ENCODE peak calls at places on chromosomes 5 and 9, in five cellular contexts. I is activated T-cell treated with anti-CD3 and anti-CD28 coated beads, Interleukin-2, amount 50 U/mL, for 72 hours; Q is left ventricle myocardium inferior; A is myocyte; C is GM04503. B is an unnamed sample.
A peak's percentile ranks its signal among the peaks of the same experiment; 100 is the strongest.

GRCh38 chr5:170421822-170422221 is 32.7 kb upstream of the KCNMB1 start:
- DNase-seq in I (no peak), Q (no peak), A (no peak), C (no peak), B (no peak)

GRCh38 chr5:145834917-145835838 is at the start of gene PRELID2:
- DNase-seq in I (peak; percentile 72), Q (peak; percentile 91), A (peak; percentile 92), C (no peak), B (no peak)

GRCh38 chr9:85158512-85158911 is 489.0 kb downstream of the NTRK2 start:
- DNase-seq in I (no peak), Q (no peak), A (no peak), C (no peak), B (no peak)

GRCh38 chr9:97704851-97705250 is 7.7 kb upstream of the XPA start:
- DNase-seq in I (no peak), Q (no peak), A (no peak), C (no peak), B (no peak)

GRCh38 chr9:136673970-136674785 is 11.5 kb downstream of the EGFL7 start:
- DNase-seq in I (no peak), Q (no peak), A (no peak), C (no peak), B (no peak)

GRCh38 chr5:40409600-40409999 is 270.1 kb upstream of the PTGER4 start:
- DNase-seq in I (peak; percentile 47), Q (no peak), A (no peak), C (no peak), B (no peak)

GRCh38 chr5:21058290-21058689 is 1070.3 kb upstream of the CDH18 start:
- DNase-seq in I (no peak), Q (no peak), A (no peak), C (no peak), B (no peak)

GRCh38 chr5:111310713-111311620 is 86.8 kb downstream of the CAMK4 start:
- DNase-seq in I (no peak), Q (no peak), A (no peak), C (no peak), B (no peak)

GRCh38 chr9:304519-305185 is 90.0 kb downstream of the DOCK8 start:
- DNase-seq in I (peak; percentile 17), Q (no peak), A (no peak), C (no peak), B (no peak)

GRCh38 chr5:25006734-25007133 is 362.0 kb upstream of the CDH10 start:
- DNase-seq in I (no peak), Q (no peak), A (no peak), C (peak; percentile 47), B (peak; percentile 33)

GRCh38 chr5:172504736-172505402 is 50.5 kb upstream of the SH3PXD2B start:
- DNase-seq in I (no peak), Q (peak; percentile 64), A (peak; percentile 66), C (no peak), B (no peak)

GRCh38 chr5:80346055-80346454 is 26.3 kb downstream of the SPZ1 start:
- DNase-seq in I (peak; percentile 35), Q (no peak), A (peak; percentile 10), C (no peak), B (no peak)

B was measured in AG04449.